ENCODE peak calls at places on chromosomes 1 and 21, in five cellular contexts. Z is mesendoderm; H is naive thymus-derived CD4-positive, alpha-beta T cell; J is left lung; R is Peyer's patch. Q is an unnamed sample. For H3K4me1, the result is how much of the 10 kb centered on the place peaks cover.

GRCh38 chr1:198417041-198417440 is 123.4 kb downstream of the ATP6V1G3 start:
- DNase-seq in H (no peak), J (no peak), Z (no peak), R (no peak), Q (no peak)

GRCh38 chr1:236952279-236953003 is 51.8 kb downstream of the MT1HL1 start:
- DNase-seq in Z (peak), J (no peak), H (no peak), R (no peak), Q (no peak)

GRCh38 chr1:103087261-103087660 is 21.1 kb downstream of the COL11A1 start:
- DNase-seq in Z (no peak), H (no peak), R (no peak), J (no peak), Q (no peak)

GRCh38 chr1:201718346-201719202 is 110.4 kb upstream of the IPO9 start:
- DNase-seq in R (peak), J (no peak), H (no peak), Z (no peak), Q (no peak)

GRCh38 chr1:60222492-60223369 is 149.2 kb upstream of the C1orf87 start:
- DNase-seq in J (no peak), H (no peak), Z (no peak), R (no peak), Q (no peak)

GRCh38 chr1:215043405-215043804 is 39.1 kb upstream of the KCNK2 start:
- DNase-seq in J (no peak), H (no peak), R (no peak), Z (no peak), Q (no peak)

GRCh38 chr1:78375996-78376395 is 114.8 kb upstream of the PTGFR start:
- DNase-seq in J (no peak), H (no peak), R (no peak), Z (no peak), Q (no peak)

GRCh38 chr1:226940029-226940805 is at the start of gene COQ8A:
- DNase-seq in H (no peak), J (peak), R (peak), Z (peak), Q (peak)

GRCh38 chr1:67700692-67701410 is 15.8 kb downstream of the GADD45A start:
- DNase-seq in R (no peak), J (no peak), Z (peak), H (no peak), Q (no peak)

GRCh38 chr1:153771841-153772593 is 3.2 kb upstream of the SLC27A3 start:
- DNase-seq in H (no peak), Z (peak), J (no peak), R (no peak), Q (no peak)

GRCh38 chr1:115933625-115934024 is 42.7 kb upstream of the SLC22A15 start:
- DNase-seq in H (no peak), J (no peak), R (no peak), Z (no peak), Q (no peak)

GRCh38 chr1:39992229-39992628 is 37.3 kb downstream of the MFSD2A start:
- DNase-seq in J (no peak), Z (no peak), H (no peak), R (no peak), Q (no peak)

GRCh38 chr1:198605880-198606458 is 32.9 kb upstream of the PTPRC start:
- DNase-seq in Z (peak), R (no peak), H (no peak), J (peak), Q (no peak)

GRCh38 chr1:182183606-182184005 is 122.1 kb upstream of the ZNF648 start:
- DNase-seq in R (no peak), Z (no peak), J (no peak), H (no peak), Q (no peak)

GRCh38 chr1:17588048-17588781 is 48.7 kb downstream of the ARHGEF10L start:
- DNase-seq in R (peak), J (no peak), H (no peak), Z (peak), Q (no peak)

GRCh38 chr1:56819393-56819899 is at the start of gene FYB2:
- DNase-seq in J (peak), Z (peak), H (no peak), R (peak), Q (no peak)

GRCh38 chr1:35359995-35360394 is 91.5 kb downstream of the ZMYM4 start:
- DNase-seq in Z (no peak), J (no peak), R (no peak), H (no peak), Q (no peak)

GRCh38 chr1:35561297-35561971 is 3.8 kb downstream of the NCDN start:
- DNase-seq in J (no peak), Z (no peak), H (no peak), R (no peak), Q (no peak)

GRCh38 chr1:31626451-31627202 is 9.1 kb downstream of the HCRTR1 start:
- DNase-seq in J (no peak), H (no peak), Z (peak), R (no peak), Q (no peak)

GRCh38 chr1:31627930-31628421 is 10.5 kb downstream of the HCRTR1 start:
- DNase-seq in J (peak), Z (no peak), R (no peak), H (no peak), Q (no peak)

GRCh38 chr1:31628931-31629582 is 11.6 kb downstream of the HCRTR1 start:
- DNase-seq in H (no peak), J (no peak), R (no peak), Z (no peak), Q (no peak)

GRCh38 chr1:31625561-31626272 is 8.2 kb downstream of the HCRTR1 start:
- DNase-seq in Z (no peak), H (no peak), J (no peak), R (no peak), Q (no peak)

DNA sequence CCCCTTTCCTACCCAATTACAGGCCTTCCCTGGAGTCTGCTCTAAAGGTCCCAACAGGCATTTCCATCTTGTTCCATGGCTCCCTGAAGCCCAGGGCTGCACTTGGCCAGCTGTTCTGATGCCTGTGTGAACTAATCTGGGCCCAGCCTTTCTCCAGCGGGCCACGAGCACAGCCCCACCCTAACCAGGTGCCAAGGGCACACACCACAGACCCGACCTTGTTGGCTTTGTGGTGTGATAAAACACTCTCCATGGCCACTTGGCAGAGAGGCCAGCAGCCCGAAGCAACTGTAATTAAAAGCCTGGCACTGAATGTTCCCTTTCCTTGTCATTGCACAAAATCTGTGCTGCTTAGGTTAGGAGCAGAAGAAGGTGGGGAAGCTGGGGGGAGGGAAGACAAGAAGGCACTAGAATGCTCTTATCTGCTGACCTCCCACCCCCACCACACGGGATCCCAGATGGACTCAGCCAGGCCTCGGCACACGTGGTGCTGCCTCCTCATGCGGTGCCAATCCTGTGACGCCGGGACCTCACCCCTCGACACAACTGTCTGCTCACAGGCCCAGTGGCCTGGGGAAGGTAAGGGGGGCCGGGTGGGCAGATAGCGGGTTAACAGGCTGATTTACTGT is 9.9 kb downstream of the HCRTR1 start:
- DNase-seq in H (no peak), J (peak), R (no peak), Z (no peak), Q (no peak)
- H3K27ac ChIP-seq in H (no peak), J (peak), R (no peak), Z (no peak), Q (no peak)

DNA sequence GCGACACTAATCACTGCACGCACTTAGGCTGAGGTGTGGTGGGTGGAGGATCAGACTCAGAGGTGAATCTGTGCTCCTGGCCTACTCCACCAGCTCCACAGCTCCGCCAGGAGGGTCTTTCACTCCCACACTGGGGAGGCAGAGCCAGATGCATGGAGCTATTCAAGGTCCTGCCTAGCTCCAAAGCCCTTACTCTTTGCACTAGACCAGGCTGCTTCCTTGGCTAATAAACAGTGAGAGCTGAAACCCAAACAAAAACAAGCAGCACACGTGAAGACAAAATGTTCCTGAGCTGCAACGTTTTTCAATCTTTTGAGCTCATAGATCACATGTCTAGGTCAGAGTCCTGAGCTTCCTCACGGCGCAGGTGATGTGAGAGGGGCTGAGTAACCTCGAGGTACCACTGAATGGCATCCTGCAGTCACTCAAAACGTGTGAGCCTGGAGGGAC is 19.2 kb downstream of the CAPZB start:
- DNase-seq in R (no peak), J (no peak), Z (no peak), H (no peak), Q (no peak)
- H3K4me1 ChIP-seq in R (under half), J (half or more), Z (under half), H (half or more), Q (half or more)

DNA sequence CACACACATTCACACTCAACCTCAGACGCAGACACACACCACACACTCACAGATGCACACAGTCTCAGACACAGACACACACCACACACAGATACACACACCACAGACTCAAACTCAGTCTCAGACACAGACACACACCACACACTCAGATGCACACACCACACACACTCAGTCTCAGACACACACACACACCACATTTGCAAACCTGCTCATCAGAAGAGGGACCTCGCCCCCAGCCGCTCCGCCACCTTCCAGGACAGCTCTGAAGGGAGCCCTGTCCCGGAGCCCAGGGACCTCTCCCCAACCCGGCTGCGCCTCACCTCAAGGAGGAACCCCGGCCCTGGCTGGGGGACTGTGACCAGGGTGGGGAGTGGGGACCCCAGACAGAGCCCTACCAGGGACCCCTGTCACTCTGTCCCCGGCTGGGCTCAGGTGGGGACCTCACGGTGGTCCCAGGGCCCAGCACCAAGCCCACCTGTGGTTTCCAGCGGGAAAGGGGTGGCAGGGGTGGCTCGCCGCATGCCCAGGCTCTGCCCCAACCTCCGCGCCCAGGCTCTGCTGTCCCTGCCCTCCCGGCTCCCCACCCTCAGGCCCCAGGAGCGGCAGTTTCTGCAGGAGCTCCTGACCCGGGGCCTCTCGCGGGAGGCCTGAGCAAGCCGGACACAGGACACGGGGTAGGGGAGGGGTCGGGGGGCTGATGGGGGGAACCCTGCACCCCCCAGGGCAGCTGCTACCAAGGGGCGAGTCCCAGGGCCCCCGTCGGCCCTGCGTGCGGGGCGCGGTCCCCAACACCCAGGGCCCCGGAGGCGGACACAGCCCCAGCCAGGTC is 701 bp upstream of the COL6A2 start:
- DNase-seq in R (peak), Z (no peak), H (peak), J (peak), Q (no peak)
- H3K4me3 ChIP-seq in R (peak), Z (peak), H (no peak), J (peak), Q (no peak)

DNA sequence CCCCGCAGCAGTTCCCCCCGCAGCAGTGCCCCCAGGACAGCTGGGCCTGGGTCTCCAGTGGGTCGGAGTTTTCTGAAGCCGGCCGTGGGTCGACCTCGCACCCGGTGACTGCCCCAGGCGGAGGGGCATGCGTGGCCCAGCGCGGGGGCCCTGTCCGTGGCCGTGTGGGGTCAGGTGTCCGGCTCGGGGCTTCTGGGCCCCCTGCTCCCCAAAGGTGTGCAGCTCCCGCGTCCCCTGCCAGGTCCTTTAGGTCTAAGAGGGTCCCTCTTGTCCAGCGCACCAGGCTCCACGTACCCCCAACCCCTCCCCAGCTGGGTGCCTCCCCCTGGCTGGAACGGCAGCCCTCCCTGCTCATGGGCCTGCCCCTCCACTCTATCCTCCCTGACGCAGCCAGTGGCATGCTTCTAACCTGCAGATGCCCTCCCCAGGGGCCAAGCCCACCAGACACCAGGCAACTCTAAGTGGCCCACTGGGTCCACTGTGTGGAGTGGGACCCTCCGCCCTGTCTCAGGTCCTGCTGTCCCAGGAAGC is 5.9 kb upstream of the HES4 start:
- DNase-seq in Z (no peak), R (peak), H (no peak), J (peak), Q (no peak)
- H3K27ac ChIP-seq in Z (no peak), R (peak), H (no peak), J (no peak), Q (no peak)

DNA sequence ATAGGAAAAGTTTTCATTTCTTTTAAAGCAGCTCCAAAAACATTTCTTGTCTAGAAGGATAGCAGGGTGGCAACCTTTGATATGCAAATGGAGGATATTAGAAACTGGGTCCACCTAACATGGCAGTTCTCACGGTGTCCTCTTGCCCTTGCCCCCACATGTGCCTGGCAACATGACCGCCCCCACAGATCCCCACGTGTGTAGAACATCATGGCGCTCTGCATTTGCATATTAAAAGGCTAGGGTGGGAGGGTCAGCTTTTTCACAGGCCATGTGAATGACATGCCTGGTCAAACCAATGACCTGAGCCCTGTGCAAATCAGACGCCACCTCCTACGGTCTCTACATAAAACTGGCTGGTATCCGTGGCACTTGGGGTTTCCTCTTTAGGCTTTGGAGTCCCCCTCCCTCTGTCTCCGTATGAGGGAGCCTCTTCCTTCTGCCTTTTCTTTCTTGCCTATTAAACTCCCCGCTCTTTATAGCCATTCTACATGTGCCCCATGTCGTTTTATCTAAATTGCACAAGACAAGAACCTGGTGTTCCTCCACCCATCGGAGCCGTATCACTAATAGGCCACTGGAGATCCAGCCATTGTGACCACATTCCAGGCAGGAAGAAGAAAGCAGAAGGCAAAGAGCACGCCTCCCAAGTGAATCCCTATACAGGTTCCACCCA is 71.3 kb downstream of the WDR4 start:
- DNase-seq in J (no peak), Z (peak), H (no peak), R (no peak), Q (no peak)
- H3K4me1 ChIP-seq in J (under half), Z (under half), H (under half), R (under half), Q (under half)

GRCh38 chr1:26799479-26800133 is 11.9 kb downstream of the PIGV start:
- DNase-seq in H (no peak), R (no peak), Z (peak), J (no peak), Q (no peak)
- H3K4me3 ChIP-seq in H (no peak), R (no peak), Z (no peak), J (no peak), Q (no peak)

GRCh38 chr1:25566186-25566729 is 22.9 kb downstream of the LDLRAP1 start:
- DNase-seq in Z (no peak), J (no peak), R (no peak), H (no peak), Q (no peak)

GRCh38 chr1:25564777-25565176 is 21.4 kb downstream of the LDLRAP1 start:
- DNase-seq in J (no peak), H (no peak), Z (no peak), R (no peak), Q (no peak)

GRCh38 chr1:25563330-25564215 is 20.2 kb downstream of the LDLRAP1 start:
- DNase-seq in Z (no peak), H (no peak), R (no peak), J (no peak), Q (no peak)

GRCh38 chr1:25565626-25566025 is 22.2 kb downstream of the LDLRAP1 start:
- DNase-seq in H (no peak), R (no peak), Z (no peak), J (no peak), Q (no peak)

GRCh38 chr1:25565188-25565591 is 21.8 kb downstream of the LDLRAP1 start:
- DNase-seq in Z (no peak), R (no peak), J (no peak), H (peak), Q (peak)
- H3K27ac ChIP-seq in Z (peak), R (no peak), J (no peak), H (peak), Q (peak)

DNA sequence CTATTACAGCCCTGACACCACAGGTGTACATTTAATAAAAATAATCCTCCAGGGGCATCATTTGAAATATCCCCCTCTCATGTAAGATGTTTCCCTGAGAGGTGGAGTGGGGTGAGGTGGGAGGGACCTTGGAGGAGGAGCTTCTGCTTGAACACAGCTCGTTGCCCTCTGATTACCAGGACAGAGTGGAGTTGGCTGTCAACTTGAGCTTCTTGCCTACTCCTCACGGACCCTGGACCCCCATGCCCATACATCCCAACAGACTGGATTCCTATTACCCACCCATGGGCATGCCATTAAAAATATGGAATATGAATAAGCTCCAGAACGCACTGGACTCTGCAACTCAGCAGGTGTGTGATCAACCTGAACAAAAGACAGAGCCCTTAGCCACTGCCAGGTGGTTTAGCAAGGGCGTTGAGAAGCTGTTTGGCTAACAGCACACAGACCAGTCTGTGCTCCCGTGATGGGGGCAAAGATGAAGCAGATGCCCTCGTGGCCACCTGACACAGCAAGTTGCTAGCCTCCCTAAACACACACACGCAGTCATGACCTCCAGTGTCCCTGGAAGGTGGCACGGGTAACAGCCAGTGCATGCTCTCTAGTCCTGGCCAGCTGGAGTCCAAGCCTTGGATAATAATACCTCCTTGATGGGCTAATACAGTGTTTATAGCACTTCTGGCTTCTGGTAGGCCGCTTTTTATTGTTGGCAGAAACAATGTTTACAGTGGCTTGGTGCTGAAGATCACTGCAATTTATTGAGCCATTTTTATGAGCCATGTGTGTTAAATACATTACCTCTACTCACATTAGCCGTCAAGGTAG is 155.0 kb downstream of the TOMM20 start:
- DNase-seq in H (no peak), Z (no peak), R (peak), J (no peak), Q (no peak)
- H3K4me1 ChIP-seq in H (under half), Z (under half), R (under half), J (half or more), Q (half or more)

DNA sequence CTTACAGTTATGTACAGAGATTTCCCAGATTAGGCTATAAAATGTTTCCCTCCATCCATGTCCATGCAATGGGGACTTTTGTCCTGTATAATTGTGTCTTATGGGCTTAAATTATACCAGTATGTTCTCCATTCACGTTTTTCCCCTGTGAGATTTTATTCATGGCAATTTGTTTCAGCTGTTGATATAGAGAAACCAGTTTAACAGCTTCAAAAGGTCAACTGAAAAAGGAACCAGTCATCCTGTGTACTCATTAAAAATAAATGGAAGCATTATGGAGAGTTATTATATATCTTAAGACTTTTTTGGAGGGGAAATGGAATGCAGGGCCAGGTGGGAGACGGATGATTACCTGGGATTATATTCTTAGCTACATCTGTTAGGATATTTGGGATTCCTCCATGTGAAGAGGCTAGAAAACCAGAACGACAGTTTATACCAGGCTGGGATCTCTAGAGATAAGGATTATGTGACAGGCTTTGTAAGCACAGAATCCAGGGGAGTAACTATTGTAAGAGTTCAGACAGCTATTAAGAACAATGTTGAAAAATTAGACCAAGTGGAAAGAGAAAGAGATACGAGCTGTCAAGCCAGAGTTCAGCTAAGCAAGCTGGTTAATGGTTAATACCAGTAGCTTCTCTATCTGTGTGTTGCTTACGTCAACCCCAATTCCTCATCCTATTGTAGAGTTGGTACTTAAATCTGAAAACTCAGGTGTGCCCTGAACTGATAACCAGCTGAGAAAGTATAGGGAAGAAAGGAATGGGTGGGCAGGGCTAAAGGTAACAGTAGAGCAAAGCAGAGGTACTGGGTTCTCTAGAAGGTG is 12.4 kb upstream of the ZNF697 start:
- DNase-seq in H (no peak), R (no peak), J (no peak), Z (no peak), Q (no peak)
- H3K4me3 ChIP-seq in H (no peak), R (no peak), J (no peak), Z (no peak), Q (no peak)

Q was measured in CD4-positive, alpha-beta memory T cell.